ENCODE peak calls at places on chromosomes 3 and 15, in four cellular contexts. F, B, E and P are unnamed samples.

GRCh38 chr15:65629548-65629947 is 7.8 kb downstream of the SLC24A1 start:
- DNase-seq in F (no peak), B (no peak), E (no peak), P (no peak)

GRCh38 chr15:90883971-90884718 is at the start of gene FES:
- DNase-seq in F (peak), B (peak), E (peak), P (no peak)

GRCh38 chr15:94576889-94577533 is 345.6 kb downstream of the MCTP2 start:
- DNase-seq in F (peak), B (no peak), E (peak), P (peak)

GRCh38 chr3:164533275-164533674 is 545.0 kb downstream of the SI start:
- DNase-seq in F (no peak), B (no peak), E (no peak), P (no peak)

GRCh38 chr3:64266065-64266874 is 41.0 kb upstream of the PRICKLE2 start:
- DNase-seq in F (no peak), B (peak), E (peak), P (no peak)

GRCh38 chr15:56215769-56216168 is 27.9 kb downstream of the RFX7 start:
- DNase-seq in F (no peak), B (no peak), E (peak), P (no peak)

GRCh38 chr3:64945171-64945684 is 257.4 kb upstream of the ADAMTS9 start:
- DNase-seq in F (peak), B (peak), E (no peak), P (no peak)

GRCh38 chr15:69390575-69390974 is 23.6 kb upstream of the KIF23 start:
- DNase-seq in F (no peak), B (no peak), E (peak), P (no peak)

GRCh38 chr15:36126194-36126593 is 453.2 kb upstream of the CDIN1 start:
- DNase-seq in F (no peak), B (no peak), E (no peak), P (no peak)

GRCh38 chr3:152040319-152040718 is 166.9 kb downstream of the SUCNR1 start:
- DNase-seq in F (no peak), B (no peak), E (no peak), P (no peak)

GRCh38 chr15:28983432-28984311 is 97.9 kb downstream of the APBA2 start:
- DNase-seq in F (no peak), B (no peak), E (no peak), P (no peak)

GRCh38 chr3:31777092-31777491 is 204.0 kb downstream of the OSBPL10 start:
- DNase-seq in F (no peak), B (no peak), E (no peak), P (no peak)

GRCh38 chr15:93349146-93349545 is 260.1 kb upstream of the RGMA start:
- DNase-seq in F (no peak), B (no peak), E (no peak), P (no peak)

GRCh38 chr3:190863119-190863465 is 598 bp upstream of the GMNC start:
- DNase-seq in F (no peak), B (no peak), E (no peak), P (no peak)

GRCh38 chr3:161913786-161914389 is 417.3 kb downstream of the OTOL1 start:
- DNase-seq in F (no peak), B (no peak), E (peak), P (no peak)

GRCh38 chr15:99507016-99507731 is 58.6 kb upstream of the MEF2A start:
- DNase-seq in F (no peak), B (peak), E (peak), P (no peak)

GRCh38 chr3:47065681-47066080 is 86.2 kb downstream of the NBEAL2 start:
- DNase-seq in F (no peak), B (no peak), E (no peak), P (no peak)

GRCh38 chr3:42345811-42346210 is 64.6 kb downstream of the LYZL4 start:
- DNase-seq in F (no peak), B (no peak), E (no peak), P (no peak)

GRCh38 chr15:40054746-40055575 is 16.0 kb upstream of the SRP14 start:
- DNase-seq in F (no peak), B (no peak), E (peak), P (no peak)

GRCh38 chr3:33578325-33579180 is 138.3 kb upstream of the UBP1 start:
- DNase-seq in F (no peak), B (no peak), E (peak), P (no peak)

GRCh38 chr3:86774082-86774691 is 216.8 kb downstream of the VGLL3 start:
- DNase-seq in F (no peak), B (no peak), E (peak), P (no peak)

GRCh38 chr3:10783360-10784346 is 32.4 kb upstream of the SLC6A11 start:
- DNase-seq in F (peak), B (no peak), E (peak), P (peak)

GRCh38 chr3:150275946-150276345 is 132.2 kb upstream of the TSC22D2 start:
- DNase-seq in F (no peak), B (no peak), E (peak), P (no peak)

GRCh38 chr15:63933522-63933921 is 99.8 kb upstream of the HERC1 start:
- DNase-seq in F (no peak), B (no peak), E (peak), P (peak)

GRCh38 chr3:170049146-170050000 is 11.6 kb downstream of the GPR160 start:
- DNase-seq in F (no peak), B (no peak), E (no peak), P (no peak)

GRCh38 chr3:186525369-186526255 is 18.6 kb downstream of the CRYGS start:
- DNase-seq in F (no peak), B (no peak), E (no peak), P (no peak)

GRCh38 chr15:22904736-22905135 is 66.3 kb downstream of the NIPA2 start:
- DNase-seq in F (no peak), B (no peak), E (peak), P (no peak)

GRCh38 chr15:72217216-72217615 is 13.8 kb downstream of the PKM start:
- DNase-seq in F (no peak), B (no peak), E (no peak), P (no peak)

GRCh38 chr3:85259748-85260147 is 301.0 kb downstream of the CADM2 start:
- DNase-seq in F (no peak), B (no peak), E (no peak), P (no peak)

GRCh38 chr15:36161781-36162212 is 417.6 kb upstream of the CDIN1 start:
- DNase-seq in F (no peak), B (no peak), E (peak), P (no peak)

GRCh38 chr15:31197497-31198414 is 96.2 kb upstream of the TRPM1 start:
- DNase-seq in F (no peak), B (no peak), E (no peak), P (no peak)

GRCh38 chr15:37101634-37102314 is 1.4 kb upstream of the MEIS2 start:
- DNase-seq in F (peak), B (peak), E (peak), P (peak)

GRCh38 chr3:37324752-37325407 is 150.5 kb upstream of the LRRFIP2 start:
- DNase-seq in F (no peak), B (no peak), E (peak), P (no peak)

GRCh38 chr15:41020311-41020710 is 67.0 kb downstream of the CHAC1 start:
- DNase-seq in F (no peak), B (no peak), E (no peak), P (no peak)

GRCh38 chr3:134299185-134299887 is 48.7 kb upstream of the RYK start:
- DNase-seq in F (no peak), B (no peak), E (peak), P (no peak)

GRCh38 chr3:36941658-36942057 is 3.2 kb downstream of the TRANK1 start:
- DNase-seq in F (no peak), B (no peak), E (peak), P (no peak)

GRCh38 chr15:90388462-90389182 is 580 bp downstream of the IQGAP1 start:
- DNase-seq in F (peak), B (peak), E (peak), P (no peak)

GRCh38 chr3:146269271-146269670 is 18.4 kb upstream of the PLSCR4 start:
- DNase-seq in F (no peak), B (no peak), E (no peak), P (no peak)

GRCh38 chr3:119636194-119636593 is 24.2 kb downstream of the POPDC2 start:
- DNase-seq in F (no peak), B (no peak), E (peak), P (no peak)

GRCh38 chr3:23835807-23836206 is 30.1 kb downstream of the UBE2E1 start:
- DNase-seq in F (no peak), B (no peak), E (no peak), P (no peak)

GRCh38 chr3:23835087-23835486 is 29.3 kb downstream of the UBE2E1 start:
- DNase-seq in F (no peak), B (no peak), E (no peak), P (no peak)

GRCh38 chr3:23832523-23832922 is 26.8 kb downstream of the UBE2E1 start:
- DNase-seq in F (no peak), B (no peak), E (no peak), P (no peak)

GRCh38 chr3:23836536-23837230 is 30.9 kb downstream of the UBE2E1 start:
- DNase-seq in F (no peak), B (no peak), E (no peak), P (no peak)

GRCh38 chr3:23834082-23834870 is 28.5 kb downstream of the UBE2E1 start:
- DNase-seq in F (no peak), B (no peak), E (no peak), P (no peak)
- TF ChIP-seq CTCF in F (peak), B (no peak), E (peak), P (peak)

GRCh38 chr3:52879090-52879489 is 18.3 kb downstream of the STIMATE start:
- DNase-seq in F (no peak), B (no peak), E (no peak), P (no peak)

GRCh38 chr3:52880474-52880873 is 16.9 kb downstream of the STIMATE start:
- DNase-seq in F (no peak), B (no peak), E (no peak), P (no peak)

GRCh38 chr3:52879581-52879980 is 17.8 kb downstream of the STIMATE start:
- DNase-seq in F (no peak), B (no peak), E (no peak), P (no peak)

GRCh38 chr3:52881834-52882233 is 15.5 kb downstream of the STIMATE start:
- DNase-seq in F (no peak), B (no peak), E (no peak), P (no peak)

DNA sequence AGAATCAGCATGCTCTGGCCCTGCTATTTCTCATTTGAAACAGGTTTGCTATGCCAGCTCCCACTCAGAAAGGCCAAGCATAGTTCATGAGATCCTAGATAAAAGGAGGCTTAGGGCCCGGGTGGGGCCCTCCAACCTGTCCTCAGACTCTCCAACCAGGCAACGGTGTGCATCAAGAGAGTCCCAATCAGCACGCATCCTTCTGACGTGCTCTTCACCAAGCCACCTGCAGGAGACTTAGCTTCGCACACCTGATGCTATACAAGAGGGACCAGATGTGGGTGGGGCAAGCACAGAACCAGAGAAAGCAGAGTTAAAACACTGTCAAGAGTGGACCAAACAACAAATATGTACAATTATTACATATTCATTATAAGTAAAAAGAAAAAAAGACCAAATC is 17.3 kb downstream of the STIMATE start:
- DNase-seq in F (no peak), B (no peak), E (no peak), P (no peak)
- TF ChIP-seq CTCF in F (no peak), B (no peak), E (no peak), P (no peak)

DNA sequence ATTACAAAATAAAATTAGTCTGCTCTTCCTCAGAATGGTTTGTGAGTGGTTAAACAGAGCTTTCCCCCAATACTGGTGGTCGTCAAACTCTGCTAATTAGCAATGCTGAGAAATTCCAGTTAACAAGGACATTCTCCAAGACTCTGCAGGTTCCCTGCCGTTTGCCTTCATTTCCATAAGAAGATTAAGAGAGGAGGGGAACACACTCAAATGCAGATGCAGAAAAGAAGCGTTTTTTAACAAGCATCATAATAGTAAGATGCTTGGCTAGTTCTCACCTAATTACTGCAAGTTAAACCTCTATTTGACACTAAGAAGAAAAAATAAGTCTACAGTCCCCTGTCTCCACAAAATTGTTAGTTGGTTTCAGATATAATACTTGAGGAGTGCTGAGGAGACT is 3.7 kb upstream of the SOX2 start:
- DNase-seq in F (no peak), B (no peak), E (no peak), P (no peak)
- TF ChIP-seq CTCF in F (no peak), B (no peak), E (no peak), P (no peak)

GRCh38 chr3:73623996-73624362 is 762 bp downstream of the PDZRN3 start:
- DNase-seq in F (peak), B (peak), E (peak), P (no peak)
- TF ChIP-seq CTCF in F (peak), B (no peak), E (peak), P (no peak)

DNA sequence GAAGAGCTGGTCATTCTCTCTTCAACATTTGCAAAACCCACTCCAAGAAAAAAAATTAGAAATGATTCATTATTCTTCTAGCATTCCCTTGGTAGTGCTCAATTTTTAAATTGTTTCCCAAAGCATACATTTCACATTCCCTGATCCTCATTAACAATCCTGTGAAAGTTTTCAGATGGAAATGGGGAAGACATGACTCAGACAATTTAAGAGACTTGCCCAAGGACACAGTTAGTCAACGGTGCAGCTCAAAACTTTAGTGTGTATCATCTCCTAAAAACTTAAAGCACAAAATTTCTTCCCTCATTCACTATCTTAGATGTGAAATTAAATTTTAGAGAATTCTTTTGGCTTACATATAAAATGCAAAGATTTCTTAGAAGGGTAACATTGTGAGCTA is 17.1 kb upstream of the ABI3BP start:
- DNase-seq in F (no peak), B (no peak), E (peak), P (no peak)
- TF ChIP-seq CTCF in F (no peak), B (no peak), E (no peak), P (no peak)

GRCh38 chr3:133282239-133282638 is 117.6 kb upstream of the BFSP2 start:
- DNase-seq in F (no peak), B (no peak), E (peak), P (no peak)

GRCh38 chr3:133289322-133289721 is 110.5 kb upstream of the BFSP2 start:
- DNase-seq in F (no peak), B (no peak), E (no peak), P (no peak)

GRCh38 chr3:133280591-133280990 is 119.3 kb upstream of the BFSP2 start:
- DNase-seq in F (no peak), B (no peak), E (no peak), P (no peak)

DNA sequence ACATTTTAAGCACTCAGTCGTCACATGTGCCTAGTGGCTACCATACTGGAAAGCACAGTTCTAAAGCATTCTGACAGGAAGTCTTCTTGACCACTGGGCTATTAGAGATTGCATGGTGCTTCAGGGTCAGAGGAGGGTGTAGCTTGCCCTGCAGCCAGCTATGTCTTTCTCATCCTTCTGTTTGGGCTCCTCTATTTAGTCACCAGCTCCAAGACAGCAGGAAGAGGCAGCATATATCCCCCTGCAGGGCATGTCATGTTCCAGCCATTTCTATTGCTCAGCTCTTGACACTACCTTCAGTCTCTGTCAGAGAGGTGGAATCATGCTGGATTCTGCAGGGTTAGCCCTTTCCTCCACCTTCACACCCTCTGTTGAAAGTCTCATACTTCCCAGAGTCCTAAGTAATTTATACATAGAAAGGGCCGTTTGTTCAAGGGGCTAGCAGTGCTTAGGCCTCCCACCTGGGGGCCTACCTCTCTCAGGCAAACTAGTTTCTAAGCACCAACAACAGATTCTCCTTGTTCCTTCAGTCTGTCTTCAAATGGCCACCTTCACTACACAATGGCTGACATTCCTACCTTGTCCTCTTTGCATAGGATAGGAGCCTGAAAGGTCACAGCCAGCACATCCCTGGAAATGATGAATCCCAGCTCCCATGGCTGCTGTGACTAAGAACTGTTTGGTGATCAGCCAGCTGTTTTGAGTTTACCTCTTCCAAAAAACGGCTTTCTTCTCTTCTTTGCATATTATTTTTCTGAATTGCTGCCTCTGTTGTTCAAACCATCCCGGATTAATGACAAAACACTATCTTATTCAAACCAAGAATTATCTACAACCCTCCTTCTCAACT is 115.7 kb upstream of the BFSP2 start:
- DNase-seq in F (no peak), B (no peak), E (no peak), P (no peak)
- TF ChIP-seq CTCF in F (no peak), B (no peak), E (no peak), P (peak)

DNA sequence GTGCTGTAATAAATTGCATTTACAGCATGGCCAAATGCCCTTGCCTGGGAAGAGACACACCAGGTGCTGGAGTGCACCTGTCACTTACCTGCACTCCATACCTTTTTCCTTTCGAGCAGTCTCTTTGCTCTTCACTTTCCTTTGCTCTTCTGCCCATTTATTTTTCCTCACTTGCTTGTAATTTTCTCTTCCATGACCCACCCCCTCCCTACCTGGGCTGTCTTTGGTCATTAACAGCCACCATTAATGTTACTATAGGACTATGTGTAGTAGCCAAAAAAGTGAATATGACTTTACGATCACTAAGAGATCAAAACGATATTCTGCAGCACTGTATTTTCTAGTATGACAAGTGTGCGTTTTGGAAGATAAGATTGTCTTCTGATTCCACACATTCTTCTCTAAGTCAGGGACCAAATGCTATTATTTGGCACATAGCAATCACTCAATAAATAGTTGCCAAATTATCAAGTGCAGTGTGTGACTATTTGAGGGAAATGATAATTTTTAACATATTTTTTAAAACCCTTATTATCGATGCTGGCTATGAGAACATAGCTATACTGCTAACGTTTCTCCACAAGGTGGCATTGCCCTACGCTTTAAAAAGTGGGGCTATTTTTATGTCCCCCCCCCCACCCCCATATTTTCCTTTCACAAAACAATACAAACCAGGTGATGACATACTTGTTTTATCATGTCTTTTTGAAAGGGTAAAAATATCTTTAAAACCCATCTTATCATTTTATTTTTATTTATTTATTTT is 114.4 kb downstream of the GHSR start:
- DNase-seq in F (no peak), B (no peak), E (no peak), P (no peak)
- TF ChIP-seq CTCF in F (peak), B (no peak), E (no peak), P (peak)